ENCODE peak calls at places on chromosome 6, in eight cellular contexts. One of them, this sample, is unnamed.

GRCh38 chr6:11139051-11139960 is 27.8 kb upstream of the ERVFRD-1 start:
- DNase-seq in NCI-H510A treated with DMSO at 0.1 percent for 48 hours: no peak
- DNase-seq in Calu3: no peak
- DNase-seq in SW480: no peak
- DNase-seq in NCI-H1092 treated with DMSO at 0.1 percent for 48 hours: no peak
- DNase-seq in NCI-H1417: no peak
- DNase-seq in adipocyte: peak
- DNase-seq in psoas muscle: no peak
- DNase-seq in this sample: peak

GRCh38 chr6:108543165-108543940 is 17.4 kb upstream of the FOXO3 start:
- DNase-seq in adipocyte: no peak
- DNase-seq in NCI-H510A treated with DMSO at 0.1 percent for 48 hours: no peak
- DNase-seq in psoas muscle: no peak
- DNase-seq in Calu3: no peak
- DNase-seq in SW480: no peak
- DNase-seq in NCI-H1417: no peak
- DNase-seq in NCI-H1092 treated with DMSO at 0.1 percent for 48 hours: no peak
- DNase-seq in this sample: no peak

GRCh38 chr6:69825904-69826303 is 29.1 kb upstream of the LMBRD1 start:
- DNase-seq in NCI-H1092 treated with DMSO at 0.1 percent for 48 hours: no peak
- DNase-seq in adipocyte: peak
- DNase-seq in Calu3: no peak
- DNase-seq in NCI-H1417: no peak
- DNase-seq in NCI-H510A treated with DMSO at 0.1 percent for 48 hours: no peak
- DNase-seq in SW480: no peak
- DNase-seq in psoas muscle: no peak
- DNase-seq in this sample: no peak

GRCh38 chr6:70734381-70734780 is 66.7 kb downstream of the SMAP1 start:
- DNase-seq in adipocyte: no peak
- DNase-seq in Calu3: no peak
- DNase-seq in NCI-H1092 treated with DMSO at 0.1 percent for 48 hours: no peak
- DNase-seq in NCI-H1417: no peak
- DNase-seq in SW480: no peak
- DNase-seq in psoas muscle: no peak
- DNase-seq in NCI-H510A treated with DMSO at 0.1 percent for 48 hours: no peak
- DNase-seq in this sample: no peak

GRCh38 chr6:81655696-81656095 is 96.8 kb downstream of the TENT5A start:
- DNase-seq in adipocyte: peak
- DNase-seq in psoas muscle: no peak
- DNase-seq in NCI-H1417: no peak
- DNase-seq in NCI-H510A treated with DMSO at 0.1 percent for 48 hours: no peak
- DNase-seq in SW480: no peak
- DNase-seq in NCI-H1092 treated with DMSO at 0.1 percent for 48 hours: no peak
- DNase-seq in Calu3: no peak
- DNase-seq in this sample: no peak

GRCh38 chr6:164826831-164827468 is 482.5 kb downstream of the C6orf118 start:
- DNase-seq in NCI-H1092 treated with DMSO at 0.1 percent for 48 hours: peak
- DNase-seq in psoas muscle: no peak
- DNase-seq in NCI-H510A treated with DMSO at 0.1 percent for 48 hours: peak
- DNase-seq in NCI-H1417: no peak
- DNase-seq in SW480: no peak
- DNase-seq in Calu3: peak
- DNase-seq in adipocyte: no peak
- DNase-seq in this sample: peak

GRCh38 chr6:130148181-130148580 is 74.6 kb downstream of the SAMD3 start:
- DNase-seq in psoas muscle: no peak
- DNase-seq in adipocyte: no peak
- DNase-seq in NCI-H510A treated with DMSO at 0.1 percent for 48 hours: no peak
- DNase-seq in Calu3: no peak
- DNase-seq in NCI-H1092 treated with DMSO at 0.1 percent for 48 hours: no peak
- DNase-seq in NCI-H1417: no peak
- DNase-seq in SW480: no peak
- DNase-seq in this sample: no peak

GRCh38 chr6:166997348-166997747 is 1.8 kb upstream of the CEP43 start:
- DNase-seq in adipocyte: no peak
- DNase-seq in NCI-H1417: no peak
- DNase-seq in NCI-H510A treated with DMSO at 0.1 percent for 48 hours: no peak
- DNase-seq in SW480: no peak
- DNase-seq in Calu3: no peak
- DNase-seq in NCI-H1092 treated with DMSO at 0.1 percent for 48 hours: no peak
- DNase-seq in psoas muscle: no peak
- DNase-seq in this sample: no peak

GRCh38 chr6:47729457-47729856 is 31.1 kb downstream of the ADGRF4 start:
- DNase-seq in SW480: no peak
- DNase-seq in Calu3: no peak
- DNase-seq in NCI-H510A treated with DMSO at 0.1 percent for 48 hours: no peak
- DNase-seq in adipocyte: no peak
- DNase-seq in NCI-H1417: no peak
- DNase-seq in psoas muscle: no peak
- DNase-seq in NCI-H1092 treated with DMSO at 0.1 percent for 48 hours: no peak
- DNase-seq in this sample: no peak

GRCh38 chr6:38603966-38604365 is 35.8 kb downstream of the BTBD9 start:
- DNase-seq in psoas muscle: no peak
- DNase-seq in adipocyte: peak
- DNase-seq in NCI-H1092 treated with DMSO at 0.1 percent for 48 hours: no peak
- DNase-seq in Calu3: no peak
- DNase-seq in SW480: no peak
- DNase-seq in NCI-H1417: no peak
- DNase-seq in NCI-H510A treated with DMSO at 0.1 percent for 48 hours: no peak
- DNase-seq in this sample: peak

GRCh38 chr6:156779206-156780116 is 2.3 kb downstream of the ARID1B start:
- DNase-seq in NCI-H1417: peak
- DNase-seq in NCI-H1092 treated with DMSO at 0.1 percent for 48 hours: peak
- DNase-seq in SW480: peak
- DNase-seq in NCI-H510A treated with DMSO at 0.1 percent for 48 hours: no peak
- DNase-seq in adipocyte: peak
- DNase-seq in psoas muscle: peak
- DNase-seq in Calu3: peak
- DNase-seq in this sample: peak

GRCh38 chr6:33151050-33151449 is 41.2 kb downstream of the COL11A2 start:
- DNase-seq in SW480: no peak
- DNase-seq in adipocyte: no peak
- DNase-seq in NCI-H1417: no peak
- DNase-seq in Calu3: no peak
- DNase-seq in psoas muscle: no peak
- DNase-seq in NCI-H1092 treated with DMSO at 0.1 percent for 48 hours: no peak
- DNase-seq in NCI-H510A treated with DMSO at 0.1 percent for 48 hours: no peak
- DNase-seq in this sample: no peak

GRCh38 chr6:5453531-5453930 is 192.2 kb downstream of the FARS2 start:
- DNase-seq in Calu3: no peak
- DNase-seq in SW480: no peak
- DNase-seq in psoas muscle: no peak
- DNase-seq in NCI-H1417: no peak
- DNase-seq in NCI-H1092 treated with DMSO at 0.1 percent for 48 hours: no peak
- DNase-seq in adipocyte: no peak
- DNase-seq in NCI-H510A treated with DMSO at 0.1 percent for 48 hours: no peak
- DNase-seq in this sample: no peak

GRCh38 chr6:84791233-84791632 is 26.8 kb upstream of the TBX18 start:
- DNase-seq in NCI-H1092 treated with DMSO at 0.1 percent for 48 hours: no peak
- DNase-seq in NCI-H510A treated with DMSO at 0.1 percent for 48 hours: no peak
- DNase-seq in SW480: no peak
- DNase-seq in psoas muscle: no peak
- DNase-seq in NCI-H1417: no peak
- DNase-seq in adipocyte: no peak
- DNase-seq in Calu3: no peak
- DNase-seq in this sample: no peak

GRCh38 chr6:33049323-33049722 is 24.1 kb downstream of the HLA-DPA1 start:
- DNase-seq in adipocyte: no peak
- DNase-seq in NCI-H1417: no peak
- DNase-seq in NCI-H1092 treated with DMSO at 0.1 percent for 48 hours: no peak
- DNase-seq in psoas muscle: no peak
- DNase-seq in Calu3: no peak
- DNase-seq in SW480: no peak
- DNase-seq in NCI-H510A treated with DMSO at 0.1 percent for 48 hours: no peak
- DNase-seq in this sample: no peak

GRCh38 chr6:113858605-113859348 is 1.6 kb downstream of the MARCKS start:
- DNase-seq in NCI-H1417: peak
- DNase-seq in Calu3: peak
- DNase-seq in psoas muscle: peak
- DNase-seq in NCI-H510A treated with DMSO at 0.1 percent for 48 hours: no peak
- DNase-seq in NCI-H1092 treated with DMSO at 0.1 percent for 48 hours: peak
- DNase-seq in adipocyte: peak
- DNase-seq in SW480: peak
- DNase-seq in this sample: peak

GRCh38 chr6:128414943-128415342 is 105.5 kb downstream of the PTPRK start:
- DNase-seq in Calu3: no peak
- DNase-seq in NCI-H510A treated with DMSO at 0.1 percent for 48 hours: no peak
- DNase-seq in SW480: no peak
- DNase-seq in psoas muscle: no peak
- DNase-seq in NCI-H1092 treated with DMSO at 0.1 percent for 48 hours: no peak
- DNase-seq in NCI-H1417: no peak
- DNase-seq in adipocyte: no peak
- DNase-seq in this sample: no peak

GRCh38 chr6:123747515-123747914 is 56.1 kb upstream of the NKAIN2 start:
- DNase-seq in SW480: no peak
- DNase-seq in adipocyte: no peak
- DNase-seq in NCI-H1092 treated with DMSO at 0.1 percent for 48 hours: no peak
- DNase-seq in NCI-H510A treated with DMSO at 0.1 percent for 48 hours: no peak
- DNase-seq in Calu3: no peak
- DNase-seq in psoas muscle: no peak
- DNase-seq in NCI-H1417: no peak
- DNase-seq in this sample: no peak

GRCh38 chr6:44202332-44202971 is 14.3 kb upstream of the MYMX start:
- DNase-seq in Calu3: no peak
- DNase-seq in adipocyte: no peak
- DNase-seq in NCI-H1092 treated with DMSO at 0.1 percent for 48 hours: no peak
- DNase-seq in psoas muscle: no peak
- DNase-seq in NCI-H1417: no peak
- DNase-seq in SW480: no peak
- DNase-seq in NCI-H510A treated with DMSO at 0.1 percent for 48 hours: no peak
- DNase-seq in this sample: no peak

GRCh38 chr6:151321438-151321837 is 69.9 kb downstream of the ZBTB2 start:
- DNase-seq in adipocyte: no peak
- DNase-seq in psoas muscle: no peak
- DNase-seq in NCI-H1417: no peak
- DNase-seq in NCI-H1092 treated with DMSO at 0.1 percent for 48 hours: no peak
- DNase-seq in NCI-H510A treated with DMSO at 0.1 percent for 48 hours: no peak
- DNase-seq in Calu3: no peak
- DNase-seq in SW480: no peak
- DNase-seq in this sample: no peak

GRCh38 chr6:117930645-117931044 is 23.6 kb downstream of the SLC35F1 start:
- DNase-seq in Calu3: no peak
- DNase-seq in adipocyte: no peak
- DNase-seq in NCI-H1417: no peak
- DNase-seq in SW480: no peak
- DNase-seq in NCI-H510A treated with DMSO at 0.1 percent for 48 hours: no peak
- DNase-seq in NCI-H1092 treated with DMSO at 0.1 percent for 48 hours: no peak
- DNase-seq in psoas muscle: no peak
- DNase-seq in this sample: no peak

GRCh38 chr6:83479389-83479788 is 32.9 kb upstream of the PRSS35 start:
- DNase-seq in NCI-H1417: no peak
- DNase-seq in adipocyte: no peak
- DNase-seq in NCI-H1092 treated with DMSO at 0.1 percent for 48 hours: no peak
- DNase-seq in NCI-H510A treated with DMSO at 0.1 percent for 48 hours: no peak
- DNase-seq in Calu3: no peak
- DNase-seq in psoas muscle: no peak
- DNase-seq in SW480: no peak
- DNase-seq in this sample: no peak

GRCh38 chr6:75422024-75422639 is 71.5 kb downstream of the FILIP1 start:
- DNase-seq in NCI-H1092 treated with DMSO at 0.1 percent for 48 hours: no peak
- DNase-seq in NCI-H1417: no peak
- DNase-seq in psoas muscle: no peak
- DNase-seq in Calu3: no peak
- DNase-seq in adipocyte: peak
- DNase-seq in SW480: no peak
- DNase-seq in NCI-H510A treated with DMSO at 0.1 percent for 48 hours: no peak
- DNase-seq in this sample: no peak

GRCh38 chr6:129153257-129153656 is 270.3 kb downstream of the LAMA2 start:
- DNase-seq in NCI-H510A treated with DMSO at 0.1 percent for 48 hours: no peak
- DNase-seq in NCI-H1092 treated with DMSO at 0.1 percent for 48 hours: no peak
- DNase-seq in psoas muscle: no peak
- DNase-seq in adipocyte: no peak
- DNase-seq in Calu3: no peak
- DNase-seq in NCI-H1417: no peak
- DNase-seq in SW480: no peak
- DNase-seq in this sample: no peak

GRCh38 chr6:16722616-16723015 is 38.6 kb downstream of the ATXN1 start:
- DNase-seq in psoas muscle: no peak
- DNase-seq in SW480: peak
- DNase-seq in NCI-H510A treated with DMSO at 0.1 percent for 48 hours: no peak
- DNase-seq in Calu3: no peak
- DNase-seq in NCI-H1092 treated with DMSO at 0.1 percent for 48 hours: no peak
- DNase-seq in adipocyte: no peak
- DNase-seq in NCI-H1417: no peak
- DNase-seq in this sample: no peak

GRCh38 chr6:32118782-32119628 is 9.0 kb downstream of the ATF6B start:
- DNase-seq in NCI-H510A treated with DMSO at 0.1 percent for 48 hours: peak
- DNase-seq in psoas muscle: peak
- DNase-seq in adipocyte: peak
- DNase-seq in NCI-H1417: peak
- DNase-seq in NCI-H1092 treated with DMSO at 0.1 percent for 48 hours: peak
- DNase-seq in SW480: peak
- DNase-seq in Calu3: peak
- DNase-seq in this sample: peak

GRCh38 chr6:128464790-128465189 is 55.6 kb downstream of the PTPRK start:
- DNase-seq in psoas muscle: no peak
- DNase-seq in NCI-H1417: no peak
- DNase-seq in NCI-H1092 treated with DMSO at 0.1 percent for 48 hours: no peak
- DNase-seq in SW480: no peak
- DNase-seq in NCI-H510A treated with DMSO at 0.1 percent for 48 hours: no peak
- DNase-seq in adipocyte: no peak
- DNase-seq in Calu3: no peak
- DNase-seq in this sample: no peak